ENCODE peak calls at places on chromosomes 2 and 18, in five cellular contexts. Q is 8988T, K is nephron progenitor cell, H is SK-MEL-5, N is foreskin melanocyte. A is an unnamed sample.

GRCh38 chr2:132479140-132479539 is 62.5 kb downstream of the GPR39 start:
- DNase-seq in Q (no peak), H (no peak), K (no peak), N (no peak), A (no peak)

GRCh38 chr2:68577183-68577582 is 66.2 kb upstream of the PROKR1 start:
- DNase-seq in N (no peak), H (no peak), K (no peak), Q (no peak), A (no peak)

GRCh38 chr18:51153659-51154371 is 43.7 kb downstream of the MEX3C start:
- DNase-seq in N (no peak), Q (no peak), H (no peak), K (no peak), A (no peak)

GRCh38 chr2:121232626-121233265 is 52.3 kb downstream of the TFCP2L1 start:
- DNase-seq in N (no peak), Q (no peak), K (no peak), H (no peak), A (no peak)

GRCh38 chr2:161613161-161613560 is 11.1 kb upstream of the SLC4A10 start:
- DNase-seq in H (no peak), K (no peak), N (peak; percentile 23), Q (no peak), A (no peak)

GRCh38 chr18:23053756-23054457 is 81.4 kb upstream of the CABLES1 start:
- DNase-seq in N (no peak), Q (peak; percentile 88), K (peak; percentile 41), H (peak; percentile 24), A (peak; percentile 21)

GRCh38 chr18:75831960-75832359 is 404.5 kb upstream of the SMIM21 start:
- DNase-seq in K (no peak), Q (no peak), H (no peak), N (no peak), A (no peak)

GRCh38 chr2:193371200-193371599 is 1176.5 kb upstream of the TMEFF2 start:
- DNase-seq in H (no peak), N (no peak), K (no peak), Q (no peak), A (no peak)

GRCh38 chr2:7031424-7032245 is 114.4 kb downstream of the RNF144A start:
- DNase-seq in K (no peak), N (no peak), H (peak; percentile 40), Q (no peak), A (no peak)

GRCh38 chr2:69931832-69932595 is 17.1 kb downstream of the MXD1 start:
- DNase-seq in N (no peak), Q (no peak), K (no peak), H (no peak), A (no peak)

GRCh38 chr2:167292430-167293171 is 404.3 kb downstream of the XIRP2 start:
- DNase-seq in Q (peak; percentile 80), N (peak; percentile 89), K (peak; percentile 88), H (peak; percentile 89), A (peak; percentile 81)

GRCh38 chr2:238879621-238880377 is 31.9 kb downstream of the TWIST2 start:
- DNase-seq in K (no peak), N (no peak), H (no peak), Q (no peak), A (no peak)

GRCh38 chr18:23504720-23505119 is 1.4 kb downstream of the RMC1 start:
- DNase-seq in Q (no peak), N (no peak), K (no peak), H (no peak), A (no peak)

GRCh38 chr2:19900536-19901200 is 1.1 kb downstream of the TTC32 start:
- DNase-seq in K (no peak), Q (no peak), H (peak; percentile 17), N (no peak), A (no peak)

GRCh38 chr2:141557329-141558098 is 573.3 kb downstream of the LRP1B start:
- DNase-seq in Q (no peak), H (no peak), N (no peak), K (no peak), A (no peak)

GRCh38 chr18:48975221-48975816 is 24.6 kb upstream of the SMAD7 start:
- DNase-seq in Q (no peak), K (no peak), N (no peak), H (no peak), A (no peak)

GRCh38 chr18:75297731-75298130 is 87.1 kb downstream of the TSHZ1 start:
- DNase-seq in N (no peak), H (no peak), K (no peak), Q (no peak), A (no peak)

GRCh38 chr2:18413794-18414396 is 146.6 kb downstream of the RDH14 start:
- DNase-seq in Q (peak; percentile 26), H (peak; percentile 63), K (no peak), N (peak; percentile 65), A (no peak)

GRCh38 chr2:72010647-72011355 is 136.9 kb downstream of the CYP26B1 start:
- DNase-seq in H (no peak), N (no peak), K (no peak), Q (no peak), A (no peak)